ENCODE peak calls at places on chromosomes 2 and 18, in five cellular contexts. P is mucosa of descending colon, E is EH, J is 8988T, A is cerebellum. C is an unnamed sample.

GRCh38 chr2:167874812-167875211 is 372.6 kb downstream of the STK39 start:
- DNase-seq in P (no peak), E (no peak), J (no peak), A (no peak), C (no peak)

GRCh38 chr2:197600306-197600705 is 75.1 kb downstream of the RFTN2 start:
- DNase-seq in P (no peak), E (no peak), J (no peak), A (no peak), C (no peak)

GRCh38 chr2:117760916-117761315 is 53.6 kb upstream of the DDX18 start:
- DNase-seq in P (no peak), E (peak), J (no peak), A (no peak), C (no peak)

GRCh38 chr2:242063364-242064249 is 194.1 kb downstream of the RTP5 start:
- DNase-seq in P (no peak), E (no peak), J (no peak), A (no peak), C (no peak)

GRCh38 chr2:54437588-54437987 is 18.5 kb upstream of the SPTBN1 start:
- DNase-seq in P (no peak), E (no peak), J (no peak), A (no peak), C (no peak)

GRCh38 chr2:29213871-29214341 is 98.7 kb downstream of the CLIP4 start:
- DNase-seq in P (no peak), E (no peak), J (no peak), A (no peak), C (no peak)

GRCh38 chr2:236352761-236353593 is 88.8 kb upstream of the ASB18 start:
- DNase-seq in P (peak), E (peak), J (no peak), A (peak), C (peak)

GRCh38 chr2:203759692-203760365 is 53.4 kb downstream of the CD28 start:
- DNase-seq in P (no peak), E (peak), J (no peak), A (no peak), C (peak)

GRCh38 chr18:64876833-64877232 is 727.9 kb upstream of the LINC00305 start:
- DNase-seq in P (no peak), E (no peak), J (no peak), A (no peak), C (no peak)

GRCh38 chr2:182504903-182505302 is 78.1 kb upstream of the PDE1A start:
- DNase-seq in P (no peak), E (peak), J (no peak), A (no peak), C (no peak)

GRCh38 chr2:145984541-145984940 is 1464.6 kb upstream of the ZEB2 start:
- DNase-seq in P (no peak), E (peak), J (no peak), A (no peak), C (no peak)

GRCh38 chr2:12767541-12767940 is 50.8 kb downstream of the TRIB2 start:
- DNase-seq in P (no peak), E (no peak), J (no peak), A (no peak), C (no peak)

GRCh38 chr2:25304339-25304728 is 37.4 kb downstream of the DNMT3A start:
- DNase-seq in P (no peak), E (no peak), J (no peak), A (no peak), C (no peak)

GRCh38 chr2:198387677-198388076 is 583.3 kb downstream of the PLCL1 start:
- DNase-seq in P (no peak), E (no peak), J (no peak), A (no peak), C (no peak)

GRCh38 chr2:42808301-42808700 is 15.9 kb upstream of the HAAO start:
- DNase-seq in P (no peak), E (no peak), J (no peak), A (no peak), C (no peak)

GRCh38 chr2:39996653-39997080 is 217.6 kb upstream of the THUMPD2 start:
- DNase-seq in P (no peak), E (peak), J (no peak), A (no peak), C (no peak)

GRCh38 chr18:74803117-74803516 is 205.4 kb downstream of the ZNF407 start:
- DNase-seq in P (no peak), E (no peak), J (no peak), A (no peak), C (no peak)

GRCh38 chr2:241378816-241379215 is 22.7 kb downstream of the FARP2 start:
- DNase-seq in P (no peak), E (peak), J (no peak), A (no peak), C (no peak)

GRCh38 chr2:133287709-133288108 is 280.6 kb downstream of the NCKAP5 start:
- DNase-seq in P (no peak), E (peak), J (no peak), A (no peak), C (no peak)